ENCODE peak calls at places on chromosomes 13 and 19, in four cellular contexts. P is mesendoderm, W is H1, B is trophoblast cell. F is an unnamed sample. For H3K79me2, the result is how much of the 10 kb centered on the place peaks cover.

GRCh38 chr13:75050419-75051066 is 431.4 kb downstream of the TBC1D4 start:
- DNase-seq in P (peak), W (no peak), B (peak), F (no peak)

GRCh38 chr13:61685683-61686013 is 270.0 kb upstream of the PCDH20 start:
- DNase-seq in P (peak), W (no peak), B (no peak), F (peak)

GRCh38 chr19:10815969-10816635 is 19.9 kb downstream of the TMED1 start:
- DNase-seq in P (no peak), W (no peak), B (no peak), F (no peak)

GRCh38 chr19:6662692-6663091 is 7.3 kb downstream of the TNFSF14 start:
- DNase-seq in P (peak), W (no peak), B (no peak), F (no peak)

GRCh38 chr19:44092108-44092507 is 2.1 kb upstream of the ZNF224 start:
- DNase-seq in P (no peak), W (no peak), B (no peak), F (no peak)

GRCh38 chr13:99320693-99321481 is 13.7 kb upstream of the GPR183 start:
- DNase-seq in P (no peak), W (no peak), B (peak), F (no peak)

GRCh38 chr19:15292847-15293582 is 39.3 kb downstream of the BRD4 start:
- DNase-seq in P (no peak), W (no peak), B (no peak), F (no peak)

GRCh38 chr19:16248380-16249023 is 50.8 kb downstream of the AP1M1 start:
- DNase-seq in P (no peak), W (no peak), B (no peak), F (no peak)

GRCh38 chr13:113176292-113176691 is 17.8 kb downstream of the PROZ start:
- DNase-seq in P (no peak), W (no peak), B (no peak), F (no peak)

GRCh38 chr13:27362064-27362751 is 62.2 kb upstream of the GTF3A start:
- DNase-seq in P (peak), W (peak), B (peak), F (peak)
- H2AK5ac ChIP-seq in P (no peak), W (no peak), B (no peak), F (no peak)

GRCh38 chr19:46725859-46726393 is 9.0 kb upstream of the PRKD2 start:
- DNase-seq in P (no peak), W (no peak), B (no peak), F (no peak)
- H3K79me2 ChIP-seq in P (under half), W (under half), B (under half), F (under half)

GRCh38 chr19:33306191-33306590 is 3.9 kb upstream of the CEBPA start:
- DNase-seq in P (no peak), W (no peak), B (no peak), F (peak)
- H2AK5ac ChIP-seq in P (no peak), W (no peak), B (no peak), F (no peak)

GRCh38 chr19:4046946-4047683 is 19.6 kb downstream of the ZBTB7A start:
- DNase-seq in P (no peak), W (no peak), B (no peak), F (no peak)
- H3K79me2 ChIP-seq in P (under half), W (under half), B (under half), F (under half)

DNA sequence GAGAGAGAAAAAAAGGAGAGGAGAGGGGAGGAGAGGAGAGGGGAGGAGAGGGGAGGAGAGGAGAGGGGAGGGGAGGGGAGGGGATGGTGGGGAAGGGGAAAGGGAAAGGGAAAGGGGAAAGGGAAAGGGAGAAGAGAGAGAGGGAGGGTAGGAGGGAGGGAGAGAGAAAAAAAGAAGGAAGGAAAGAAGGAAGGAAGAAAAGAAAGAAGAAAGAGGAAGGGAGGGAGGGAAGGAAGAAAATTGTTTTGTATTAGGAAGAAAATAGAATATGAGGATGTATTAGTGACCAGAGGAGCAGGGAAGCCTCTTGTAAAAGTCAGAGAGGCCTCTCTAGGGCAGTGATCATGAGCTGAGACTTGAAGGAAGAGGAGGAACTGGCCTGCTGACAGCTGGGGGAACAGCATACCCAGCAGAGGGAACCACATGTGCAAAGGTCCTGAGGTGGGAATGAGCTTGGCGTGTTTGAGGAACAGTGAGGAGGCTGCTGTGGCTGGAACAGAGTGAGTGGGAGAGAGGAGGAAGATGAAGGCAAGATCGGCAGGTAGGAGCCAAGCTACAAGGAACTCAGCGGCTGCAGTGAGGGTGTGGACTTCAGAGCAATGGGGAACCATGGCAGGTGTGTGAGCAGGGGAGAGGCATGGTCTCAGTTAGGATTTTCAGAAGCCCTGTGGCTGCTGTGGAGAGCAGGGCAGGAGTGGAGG is 9.6 kb upstream of the KCNN1 start:
- DNase-seq in P (no peak), W (no peak), B (no peak), F (no peak)
- H2AK5ac ChIP-seq in P (no peak), W (no peak), B (no peak), F (no peak)

GRCh38 chr13:102799544-102800144 is 725 bp downstream of the BIVM start:
- DNase-seq in P (peak), W (no peak), B (peak), F (peak)
- H3K79me2 ChIP-seq in P (under half), W (under half), B (under half), F (under half)

GRCh38 chr13:31031482-31031881 is 99.0 kb downstream of the TEX26 start:
- DNase-seq in P (no peak), W (no peak), B (no peak), F (no peak)

GRCh38 chr13:31023126-31023525 is 90.7 kb downstream of the TEX26 start:
- DNase-seq in P (no peak), W (no peak), B (no peak), F (no peak)

GRCh38 chr13:31022491-31022890 is 90.0 kb downstream of the TEX26 start:
- DNase-seq in P (no peak), W (no peak), B (no peak), F (no peak)

GRCh38 chr13:31029129-31029528 is 96.7 kb downstream of the TEX26 start:
- DNase-seq in P (peak), W (no peak), B (no peak), F (no peak)

GRCh38 chr13:31027136-31027535 is 94.7 kb downstream of the TEX26 start:
- DNase-seq in P (no peak), W (no peak), B (no peak), F (no peak)
- H2AK5ac ChIP-seq in P (no peak), W (no peak), B (no peak), F (no peak)